ENCODE peak calls at places on chromosomes 13 and 19, in ten cellular contexts. G, Q, E, L, O, H, N, D, B and I are unnamed samples.

GRCh38 chr19:49441210-49441959 is at the start of gene SLC17A7:
- DNase-seq in O (peak; percentile 61), L (peak; percentile 88), B (no peak), D (no peak), Q (peak; percentile 89), N (peak; percentile 63), E (peak; percentile 71), G (peak; percentile 72), H (no peak), I (no peak)

GRCh38 chr13:46866150-46866549 is 30.7 kb downstream of the HTR2A start:
- DNase-seq in H (peak; percentile 87), N (no peak), L (no peak), O (peak; percentile 16), B (peak; percentile 63), D (peak; percentile 21), G (peak; percentile 15), Q (no peak), E (peak; percentile 61), I (peak; percentile 1)

GRCh38 chr13:32754179-32754578 is 167.9 kb downstream of the PDS5B start:
- DNase-seq in Q (no peak), N (no peak), O (no peak), B (no peak), L (no peak), E (no peak), D (no peak), G (no peak), H (no peak), I (no peak)

GRCh38 chr13:72820156-72820897 is 38.4 kb downstream of the PIBF1 start:
- DNase-seq in G (no peak), L (no peak), O (no peak), B (peak; percentile 76), H (peak; percentile 30), E (no peak), Q (no peak), D (peak; percentile 42), N (no peak), I (no peak)

GRCh38 chr13:69970521-69970920 is 137.1 kb upstream of the ATXN8OS start:
- DNase-seq in Q (no peak), B (no peak), G (no peak), L (no peak), O (no peak), E (no peak), H (no peak), N (no peak), D (peak; percentile 4), I (no peak)

GRCh38 chr19:52533901-52534300 is 6.4 kb downstream of the ZNF808 start:
- DNase-seq in O (peak; percentile 17), B (no peak), G (no peak), Q (no peak), L (no peak), E (no peak), H (no peak), N (peak; percentile 33), D (no peak), I (no peak)

GRCh38 chr13:35014606-35015005 is 72.5 kb downstream of the NBEA start:
- DNase-seq in L (no peak), Q (no peak), H (no peak), O (no peak), D (no peak), G (no peak), E (no peak), B (no peak), N (no peak), I (no peak)

GRCh38 chr13:110106726-110107125 is 200.2 kb downstream of the COL4A1 start:
- DNase-seq in B (no peak), D (no peak), G (peak; percentile 73), E (no peak), L (no peak), Q (no peak), N (peak; percentile 75), O (peak; percentile 70), H (no peak), I (no peak)

GRCh38 chr19:32874605-32875004 is 5.0 kb upstream of the SLC7A9 start:
- DNase-seq in G (no peak), L (no peak), B (no peak), Q (no peak), H (no peak), N (no peak), E (peak; percentile 28), O (no peak), D (no peak), I (no peak)

GRCh38 chr19:18220632-18221275 is 5.5 kb downstream of the PDE4C start:
- DNase-seq in G (no peak), D (no peak), O (no peak), L (peak; percentile 83), H (no peak), N (no peak), Q (no peak), E (no peak), B (no peak), I (no peak)

GRCh38 chr13:42807866-42808265 is 26.5 kb downstream of the FAM216B start:
- DNase-seq in D (peak; percentile 58), B (peak; percentile 76), E (no peak), L (no peak), H (peak; percentile 64), O (no peak), Q (no peak), G (no peak), N (no peak), I (no peak)

GRCh38 chr19:17125728-17126677 is 50.4 kb downstream of the MYO9B start:
- DNase-seq in G (no peak), H (peak; percentile 51), L (no peak), B (peak; percentile 25), E (peak; percentile 79), Q (peak; percentile 78), D (peak; percentile 63), N (peak; percentile 62), O (peak; percentile 64), I (no peak)
- H3K4me3 ChIP-seq in G (no peak overlapping the region), H (no peak overlapping the region), L (no peak overlapping the region), B (no peak overlapping the region), E (no peak overlapping the region), Q (peak overlapping the region; percentile 11), D (no peak overlapping the region), N (no peak overlapping the region), O (no peak overlapping the region), I (no peak overlapping the region)

GRCh38 chr19:3369337-3370213 is 3.2 kb downstream of the NFIC start:
- DNase-seq in H (peak; percentile 42), O (peak; percentile 72), G (peak; percentile 77), B (peak; percentile 63), Q (no peak), N (peak; percentile 71), E (no peak), L (no peak), D (no peak), I (no peak)
- H3K4me3 ChIP-seq in H (peak overlapping the region; percentile 74), O (peak overlapping the region; percentile 84), G (peak overlapping the region; percentile 31), B (peak overlapping the region; percentile 89), Q (peak overlapping the region; percentile 72), N (peak overlapping the region; percentile 89), E (peak overlapping the region; percentile 89), L (peak overlapping the region; percentile 73), D (peak overlapping the region; percentile 77), I (peak overlapping the region; percentile 83)

GRCh38 chr19:27718262-27718661 is 1494.7 kb downstream of the UQCRFS1 start:
- DNase-seq in B (no peak), O (no peak), Q (no peak), H (no peak), N (no peak), G (no peak), E (no peak), D (no peak), L (no peak), I (no peak)

GRCh38 chr19:27717825-27718224 is 1495.1 kb downstream of the UQCRFS1 start:
- DNase-seq in H (no peak), L (no peak), E (no peak), G (no peak), D (no peak), O (no peak), N (no peak), Q (no peak), B (no peak), I (no peak)

GRCh38 chr19:27719034-27719433 is 1493.9 kb downstream of the UQCRFS1 start:
- DNase-seq in L (no peak), G (no peak), D (no peak), H (no peak), Q (no peak), B (no peak), N (no peak), O (no peak), E (no peak), I (no peak)

GRCh38 chr19:27720155-27720554 is 1492.8 kb downstream of the UQCRFS1 start:
- DNase-seq in G (no peak), E (no peak), H (no peak), D (no peak), Q (no peak), N (no peak), L (no peak), O (no peak), B (no peak), I (no peak)

GRCh38 chr19:27722625-27723024 is 1490.3 kb downstream of the UQCRFS1 start:
- DNase-seq in H (no peak), N (no peak), O (no peak), B (no peak), E (no peak), G (no peak), D (no peak), Q (no peak), L (no peak), I (no peak)
- H3K4me3 ChIP-seq in H (no peak overlapping the region), N (no peak overlapping the region), O (no peak overlapping the region), B (no peak overlapping the region), E (no peak overlapping the region), G (no peak overlapping the region), D (no peak overlapping the region), Q (no peak overlapping the region), L (no peak overlapping the region), I (no peak overlapping the region)

GRCh38 chr19:47228937-47229673 is 1.9 kb downstream of the BBC3 start:
- DNase-seq in L (no peak), B (peak; percentile 61), Q (no peak), D (peak; percentile 36), H (peak; percentile 58), G (peak; percentile 40), E (no peak), O (no peak), N (no peak), I (no peak)

GRCh38 chr19:47230921-47231214 is at the start of gene BBC3:
- DNase-seq in L (no peak), B (no peak), E (no peak), D (no peak), O (no peak), G (no peak), N (no peak), Q (peak; percentile 74), H (no peak), I (no peak)

GRCh38 chr19:47230122-47230920 is 678 bp downstream of the BBC3 start:
- DNase-seq in B (peak; percentile 18), N (peak; percentile 77), D (no peak), Q (peak; percentile 91), E (no peak), G (peak; percentile 71), O (peak; percentile 78), H (peak; percentile 51), L (peak; percentile 84), I (no peak)

GRCh38 chr19:47228168-47228936 is 2.6 kb downstream of the BBC3 start:
- DNase-seq in H (no peak), B (peak; percentile 17), D (no peak), L (peak; percentile 27), N (peak; percentile 52), O (peak; percentile 47), E (no peak), G (peak; percentile 65), Q (peak; percentile 84), I (no peak)

DNA sequence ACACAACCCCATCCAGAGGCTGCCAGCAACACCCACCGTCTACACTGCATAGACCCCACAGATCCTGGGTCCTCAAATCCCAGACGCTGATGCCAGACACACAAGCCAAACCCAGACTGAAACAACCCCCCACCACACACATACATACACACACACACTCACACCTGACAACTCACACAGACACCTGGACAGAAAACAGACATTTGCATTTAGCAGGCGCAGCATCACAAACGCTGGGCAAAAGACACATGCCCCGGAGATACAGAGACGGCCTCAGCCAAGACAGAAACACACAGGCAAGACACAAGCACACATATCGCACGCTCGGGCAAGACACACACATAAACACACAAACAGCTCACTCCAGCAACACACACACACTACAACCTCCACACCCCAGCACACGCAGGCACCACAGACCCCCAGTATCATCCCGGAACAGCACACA is 1.3 kb downstream of the BBC3 start:
- DNase-seq in L (no peak), G (no peak), O (no peak), H (peak; percentile 49), N (no peak), Q (no peak), E (no peak), D (no peak), B (peak; percentile 37), I (no peak)
- H3K4me3 ChIP-seq in L (peak overlapping the region; percentile 100), G (peak overlapping the region; percentile 55), O (peak overlapping the region; percentile 96), H (peak overlapping the region; percentile 97), N (peak overlapping the region; percentile 99), Q (peak overlapping the region; percentile 93), E (peak overlapping the region; percentile 85), D (peak overlapping the region; percentile 86), B (peak overlapping the region; percentile 96), I (peak overlapping the region; percentile 77)